ENCODE peak calls at places on chromosomes 16 and 17, in seven cellular contexts. W, B, K, C, D, F and L are unnamed samples.

GRCh38 chr16:74936902-74937560 is 47.9 kb downstream of the WDR59 start:
- DNase-seq in K (peak; percentile 82), F (peak; percentile 21), D (no peak), C (no peak), W (no peak), B (peak; percentile 95), L (no peak)

GRCh38 chr16:4790871-4791270 is 2.7 kb upstream of the SEPTIN12 start:
- DNase-seq in C (no peak), W (no peak), D (no peak), F (no peak), B (no peak), K (no peak), L (no peak)

GRCh38 chr16:4111748-4112696 is 4.2 kb downstream of the ADCY9 start:
- DNase-seq in W (no peak), D (no peak), K (peak; percentile 42), B (peak; percentile 55), C (no peak), F (no peak), L (no peak)

GRCh38 chr17:81237591-81238489 is 1.0 kb downstream of the TEPSIN start:
- DNase-seq in B (no peak), F (no peak), W (no peak), K (no peak), D (no peak), C (no peak), L (no peak)

GRCh38 chr16:89994389-89994720 is 24.9 kb downstream of the DBNDD1 start:
- DNase-seq in W (no peak), C (no peak), B (no peak), K (no peak), F (no peak), D (no peak), L (no peak)

GRCh38 chr17:70581459-70581858 is 412.1 kb downstream of the KCNJ2 start:
- DNase-seq in F (no peak), W (no peak), D (no peak), C (no peak), B (no peak), K (no peak), L (no peak)

GRCh38 chr16:3698941-3699340 is 18.4 kb downstream of the TRAP1 start:
- DNase-seq in K (no peak), F (no peak), C (no peak), B (peak; percentile 9), D (no peak), W (no peak), L (no peak)

GRCh38 chr17:78362232-78362631 is 2.4 kb upstream of the SOCS3 start:
- DNase-seq in B (no peak), W (no peak), C (no peak), F (no peak), D (no peak), K (no peak), L (no peak)

GRCh38 chr16:89315791-89316581 is 98.5 kb downstream of the ZNF778 start:
- DNase-seq in K (peak; percentile 86), C (no peak), B (peak; percentile 89), W (no peak), F (peak; percentile 14), D (no peak), L (no peak)

GRCh38 chr16:9316615-9317014 is 225.2 kb downstream of the HAPSTR1 start:
- DNase-seq in K (no peak), D (no peak), B (no peak), C (no peak), W (no peak), F (no peak), L (no peak)

GRCh38 chr17:57372156-57372555 is 115.8 kb downstream of the MSI2 start:
- DNase-seq in C (no peak), D (no peak), B (peak; percentile 66), F (peak; percentile 75), W (no peak), K (peak; percentile 55), L (no peak)

GRCh38 chr17:61463068-61463980 is 11.1 kb downstream of the TBX4 start:
- DNase-seq in K (no peak), C (no peak), B (no peak), D (peak; percentile 73), W (peak; percentile 81), F (no peak), L (peak; percentile 73)

GRCh38 chr17:68600123-68600880 is 865 bp downstream of the FAM20A start:
- DNase-seq in F (peak; percentile 40), K (peak; percentile 14), B (no peak), C (peak; percentile 44), D (peak; percentile 88), W (peak; percentile 74), L (no peak)

GRCh38 chr17:50096758-50097157 is 1.6 kb downstream of the PDK2 start:
- DNase-seq in C (no peak), W (no peak), D (no peak), F (no peak), B (no peak), K (no peak), L (no peak)

GRCh38 chr17:58415371-58416055 is 1.8 kb downstream of the RNF43 start:
- DNase-seq in W (peak; percentile 20), B (no peak), D (peak; percentile 68), K (no peak), C (no peak), F (no peak), L (no peak)

GRCh38 chr17:778096-778495 is 4.0 kb downstream of the GLOD4 start:
- DNase-seq in B (no peak), K (no peak), C (no peak), F (no peak), D (no peak), W (no peak), L (no peak)

GRCh38 chr17:35144840-35145239 is 2.7 kb upstream of the NLE1 start:
- DNase-seq in K (no peak), C (no peak), D (no peak), W (no peak), B (no peak), F (no peak), L (no peak)

GRCh38 chr17:35146214-35146833 is 1.3 kb upstream of the UNC45B start:
- DNase-seq in D (no peak), B (no peak), F (no peak), K (no peak), C (no peak), W (no peak), L (no peak)

GRCh38 chr17:35141681-35142466 is at the start of gene NLE1:
- DNase-seq in B (peak; percentile 74), D (peak; percentile 92), C (peak; percentile 80), W (peak; percentile 86), K (peak; percentile 81), F (peak; percentile 79), L (peak; percentile 98)

GRCh38 chr17:35138218-35138617 is 3.9 kb downstream of the NLE1 start:
- DNase-seq in K (no peak), F (no peak), D (no peak), C (no peak), B (no peak), W (no peak), L (no peak)

GRCh38 chr17:35142467-35142796 is 329 bp upstream of the NLE1 start:
- DNase-seq in W (no peak), B (no peak), D (no peak), C (no peak), K (no peak), F (no peak), L (no peak)
- H2AK5ac ChIP-seq in W (no peak overlapping the region), B (no peak overlapping the region), D (no peak overlapping the region), C (peak overlapping the region; percentile 34), K (no peak overlapping the region), F (no peak overlapping the region), L (no peak overlapping the region)

GRCh38 chr16:56428087-56428486 is 2.7 kb upstream of the AMFR start:
- DNase-seq in K (no peak), W (no peak), D (no peak), C (no peak), B (no peak), F (peak; percentile 93), L (no peak)
- H2AK5ac ChIP-seq in K (no peak overlapping the region), W (no peak overlapping the region), D (no peak overlapping the region), C (no peak overlapping the region), B (no peak overlapping the region), F (no peak overlapping the region), L (no peak overlapping the region)

GRCh38 chr16:54175169-54175551 is 111.4 kb downstream of the IRX3 start:
- DNase-seq in F (no peak), W (no peak), C (no peak), B (no peak), K (no peak), D (no peak), L (no peak)
- H2AK5ac ChIP-seq in F (no peak overlapping the region), W (no peak overlapping the region), C (no peak overlapping the region), B (no peak overlapping the region), K (no peak overlapping the region), D (no peak overlapping the region), L (no peak overlapping the region)

GRCh38 chr16:30725465-30725792 is 22.8 kb upstream of the PHKG2 start:
- DNase-seq in D (no peak), W (no peak), F (no peak), B (no peak), C (no peak), K (no peak), L (no peak)
- H2AK5ac ChIP-seq in D (no peak overlapping the region), W (no peak overlapping the region), F (no peak overlapping the region), B (no peak overlapping the region), C (no peak overlapping the region), K (no peak overlapping the region), L (no peak overlapping the region)

DNA sequence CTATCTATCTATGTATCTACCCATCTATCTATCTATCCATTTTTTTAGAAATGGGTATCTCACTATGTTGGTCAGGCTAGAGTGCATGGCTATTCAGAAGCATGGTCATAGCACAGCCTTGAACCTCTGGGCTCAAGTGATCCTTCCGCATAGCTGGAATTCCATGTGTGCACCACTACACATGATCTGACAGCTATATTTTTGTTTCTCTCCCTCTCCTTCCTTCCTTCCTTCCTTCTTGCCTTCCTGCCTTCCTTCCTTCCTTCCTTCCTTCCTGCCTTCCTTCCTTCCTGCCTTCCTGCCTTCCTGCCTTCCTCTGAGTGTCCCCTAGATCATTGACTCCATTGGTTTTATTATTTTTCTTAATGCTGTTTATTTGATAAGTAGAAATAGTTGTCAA is 108.1 kb downstream of the HS3ST4 start:
- DNase-seq in C (no peak), K (no peak), D (no peak), B (no peak), W (no peak), F (no peak), L (no peak)
- H2AK5ac ChIP-seq in C (no peak overlapping the region), K (no peak overlapping the region), D (no peak overlapping the region), B (no peak overlapping the region), W (no peak overlapping the region), F (no peak overlapping the region), L (no peak overlapping the region)

DNA sequence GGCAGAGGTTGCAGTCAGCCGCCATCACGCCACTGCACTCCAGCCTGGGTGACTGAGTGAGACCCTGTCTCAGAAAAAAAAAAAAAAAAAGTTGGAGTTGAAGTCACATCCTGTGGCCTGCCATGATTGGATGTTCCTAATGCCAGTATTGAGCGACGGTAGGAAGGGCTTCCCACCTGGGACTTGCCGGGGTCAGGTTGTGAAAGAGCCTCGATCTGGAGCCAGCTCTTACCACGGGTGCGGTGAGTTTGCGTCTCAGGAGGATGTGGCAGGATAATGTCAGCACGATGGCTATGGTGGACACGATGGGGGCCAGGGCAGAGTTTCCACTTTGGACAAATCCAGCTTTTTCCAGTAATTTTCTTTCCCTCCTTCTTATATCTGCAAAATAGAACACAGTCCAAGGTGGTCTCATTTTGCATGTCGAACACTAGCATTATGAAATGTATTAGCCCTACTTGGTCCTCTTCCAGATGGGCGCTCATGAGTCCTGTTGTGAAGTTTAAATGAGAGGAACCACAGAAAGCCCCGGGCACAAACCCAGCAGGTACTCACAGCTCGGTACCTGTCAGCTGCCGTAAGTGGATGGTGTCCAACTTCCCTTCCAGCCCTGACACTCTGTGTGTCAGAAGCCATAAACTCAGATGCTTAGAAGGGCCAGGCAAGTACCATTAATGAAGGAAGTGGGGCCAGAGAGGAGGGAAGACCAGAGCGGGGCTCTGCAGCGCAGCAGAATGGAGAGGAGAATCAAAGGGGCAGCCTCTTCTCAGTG is 22.2 kb downstream of the ABCC12 start:
- DNase-seq in F (no peak), D (no peak), K (no peak), C (no peak), B (no peak), W (no peak), L (no peak)
- H2AK5ac ChIP-seq in F (no peak overlapping the region), D (no peak overlapping the region), K (no peak overlapping the region), C (no peak overlapping the region), B (no peak overlapping the region), W (no peak overlapping the region), L (no peak overlapping the region)